ENCODE peak calls at places on chromosomes 6 and 20, in nine cellular contexts. B is SIG-M5; J is neuronal stem cell; W is activated T-cell treated with anti-CD3 and anti-CD28 coated beads, Interleukin-2, amount 50 U/mL, for 72 hours; N is NCI-H1105; F is NCI-H510A treated with DMSO at 0.1 percent for 48 hours; I is activated gamma-delta T cell; P is Calu3; V is RWPE1. X is an unnamed sample.

GRCh38 chr20:22807045-22807444 is 222.7 kb upstream of the FOXA2 start:
- DNase-seq in N (no peak), I (no peak), V (no peak), B (no peak), J (no peak), P (no peak), W (no peak), F (no peak), X (no peak)

GRCh38 chr6:39835856-39836442 is 43.8 kb downstream of the DAAM2 start:
- DNase-seq in W (no peak), F (no peak), I (no peak), N (no peak), B (no peak), J (no peak), P (no peak), V (no peak), X (no peak)

GRCh38 chr6:14550817-14551216 is 433.2 kb downstream of the CD83 start:
- DNase-seq in I (no peak), V (no peak), B (no peak), W (no peak), P (no peak), F (no peak), N (no peak), J (no peak), X (no peak)

GRCh38 chr6:781350-781961 is 88.5 kb upstream of the EXOC2 start:
- DNase-seq in I (no peak), W (no peak), P (no peak), N (no peak), F (no peak), V (no peak), B (no peak), J (no peak), X (no peak)

GRCh38 chr6:39997101-39997635 is 62.9 kb upstream of the MOCS1 start:
- DNase-seq in P (no peak), V (no peak), N (peak), W (no peak), I (no peak), J (no peak), F (peak), B (no peak), X (no peak)

GRCh38 chr6:4567141-4567540 is 209.1 kb upstream of the CDYL start:
- DNase-seq in V (peak), W (no peak), J (no peak), P (no peak), B (no peak), I (no peak), F (no peak), N (no peak), X (no peak)

GRCh38 chr20:15146948-15147347 is 809.5 kb upstream of the FLRT3 start:
- DNase-seq in J (no peak), P (no peak), B (no peak), F (no peak), V (no peak), N (peak), W (no peak), I (no peak), X (no peak)

GRCh38 chr20:34124469-34125249 is 12.6 kb upstream of the EIF2S2 start:
- DNase-seq in I (no peak), B (no peak), P (no peak), J (no peak), V (no peak), W (no peak), F (no peak), N (no peak), X (no peak)

GRCh38 chr6:6758546-6758914 is 170.0 kb downstream of the LY86 start:
- DNase-seq in J (no peak), V (no peak), P (no peak), B (no peak), W (no peak), I (no peak), F (no peak), N (no peak), X (no peak)

GRCh38 chr6:105941616-105942412 is 144.3 kb upstream of the PRDM1 start:
- DNase-seq in P (no peak), J (no peak), V (no peak), I (no peak), F (no peak), W (no peak), N (no peak), B (no peak), X (no peak)

GRCh38 chr6:132412656-132413500 is 11.6 kb upstream of the MOXD1 start:
- DNase-seq in W (no peak), I (no peak), J (no peak), B (no peak), F (no peak), P (no peak), N (no peak), V (no peak), X (no peak)

GRCh38 chr6:136037885-136038460 is 186.5 kb downstream of the PDE7B start:
- DNase-seq in P (no peak), F (no peak), V (no peak), W (no peak), N (no peak), J (no peak), I (no peak), B (no peak), X (no peak)

GRCh38 chr6:46781478-46782378 is 11.5 kb upstream of the MEP1A start:
- DNase-seq in P (peak), B (no peak), N (peak), J (peak), V (peak), W (peak), F (peak), I (no peak), X (peak)

GRCh38 chr6:38897507-38897906 is 151.1 kb upstream of the GLP1R start:
- DNase-seq in P (no peak), F (no peak), J (no peak), W (no peak), N (no peak), I (no peak), V (no peak), B (no peak), X (no peak)

GRCh38 chr20:32281711-32282110 is 4.3 kb downstream of the KIF3B start:
- DNase-seq in V (no peak), F (no peak), B (no peak), J (no peak), W (peak), N (no peak), I (no peak), P (no peak), X (no peak)

GRCh38 chr6:166540631-166541331 is 45.7 kb downstream of the RAMACL start:
- DNase-seq in F (no peak), P (peak), V (peak), I (no peak), W (peak), N (no peak), B (no peak), J (no peak), X (no peak)

GRCh38 chr6:73234732-73235131 is 9.4 kb upstream of the KHDC1L start:
- DNase-seq in W (no peak), I (no peak), N (no peak), V (peak), J (no peak), F (no peak), P (no peak), B (no peak), X (no peak)

GRCh38 chr6:15490242-15491100 is 172.4 kb downstream of the DTNBP1 start:
- DNase-seq in W (no peak), I (no peak), F (no peak), J (no peak), B (no peak), P (no peak), N (no peak), V (no peak), X (no peak)

GRCh38 chr20:53660947-53661381 is 67.3 kb upstream of the ZNF217 start:
- DNase-seq in W (peak), F (no peak), J (no peak), P (no peak), V (no peak), I (no peak), B (no peak), N (no peak), X (no peak)

GRCh38 chr20:5168582-5169396 is 42.0 kb downstream of the CDS2 start:
- DNase-seq in F (no peak), N (no peak), I (no peak), J (no peak), B (no peak), W (no peak), V (peak), P (no peak), X (no peak)

X was measured in substantia nigra.